ENCODE peak calls at places on chromosomes 11 and 22, in ten cellular contexts. L is CD4-positive, CD25-positive, alpha-beta regulatory T cell; Q is heart right ventricle; P is neural progenitor cell; G is stomach; N is PC-3; K is OCI-LY7; U is breast epithelium; Z is sigmoid colon; H is thyroid gland. S is an unnamed sample.

GRCh38 chr22:26323013-26323412 is 106.0 kb upstream of the ASPHD2 start:
- DNase-seq in L (no peak), Q (no peak), P (no peak), G (no peak), N (no peak), K (no peak), U (no peak), Z (no peak), H (no peak), S (no peak)

GRCh38 chr11:1749787-1750351 is 526 bp downstream of the IFITM10 start:
- DNase-seq in L (no peak), Q (no peak), P (no peak), G (no peak), N (peak; percentile 45), K (no peak), U (no peak), Z (no peak), H (no peak), S (no peak)

GRCh38 chr11:110679323-110679980 is 32.8 kb downstream of the ARHGAP20 start:
- DNase-seq in L (no peak), Q (no peak), P (no peak), G (no peak), N (no peak), K (no peak), U (no peak), Z (no peak), H (no peak), S (no peak)

GRCh38 chr11:103863497-103863896 is 172.9 kb upstream of the DDI1 start:
- DNase-seq in L (no peak), Q (no peak), P (no peak), G (no peak), N (no peak), K (no peak), U (no peak), Z (no peak), H (no peak), S (no peak)

GRCh38 chr22:38124236-38124974 is 13.9 kb upstream of the BAIAP2L2 start:
- DNase-seq in L (no peak), Q (no peak), P (peak; percentile 45), G (no peak), N (no peak), K (no peak), U (peak; percentile 52), Z (no peak), H (no peak), S (no peak)

GRCh38 chr22:23910496-23911190 is 16.5 kb downstream of the MIF start:
- DNase-seq in L (no peak), Q (no peak), P (no peak), G (no peak), N (no peak), K (no peak), U (no peak), Z (no peak), H (no peak), S (no peak)

GRCh38 chr11:460331-461199 is 10.5 kb downstream of the PTDSS2 start:
- DNase-seq in L (no peak), Q (peak; percentile 47), P (no peak), G (no peak), N (no peak), K (no peak), U (no peak), Z (no peak), H (no peak), S (no peak)

GRCh38 chr22:17063372-17064106 is 21.3 kb upstream of the IL17RA start:
- DNase-seq in L (no peak), Q (peak; percentile 23), P (no peak), G (peak; percentile 87), N (no peak), K (no peak), U (peak; percentile 46), Z (no peak), H (no peak), S (no peak)

GRCh38 chr11:65522640-65523322 is 2.1 kb upstream of the SCYL1 start:
- DNase-seq in L (peak; percentile 45), Q (no peak), P (no peak), G (no peak), N (no peak), K (no peak), U (no peak), Z (no peak), H (no peak), S (peak; percentile 30)

GRCh38 chr11:8253566-8253965 is 10.1 kb downstream of the LMO1 start:
- DNase-seq in L (no peak), Q (no peak), P (no peak), G (no peak), N (no peak), K (no peak), U (no peak), Z (peak; percentile 50), H (no peak), S (no peak)

GRCh38 chr22:43001271-43002197 is 13.4 kb downstream of the PACSIN2 start:
- DNase-seq in L (no peak), Q (no peak), P (no peak), G (no peak), N (no peak), K (peak; percentile 15), U (no peak), Z (peak; percentile 50), H (peak; percentile 49), S (no peak)

GRCh38 chr11:18064450-18065048 is 18.5 kb upstream of the TPH1 start:
- DNase-seq in L (no peak), Q (no peak), P (no peak), G (no peak), N (no peak), K (no peak), U (no peak), Z (no peak), H (no peak), S (no peak)
- H3K27ac ChIP-seq in L (no peak overlapping the region), Q (no peak overlapping the region), P (no peak overlapping the region), G (no peak overlapping the region), N (no peak overlapping the region), K (no peak overlapping the region), U (no peak overlapping the region), Z (no peak overlapping the region), H (no peak overlapping the region), S (no peak overlapping the region)

GRCh38 chr11:78166832-78167469 is 21.5 kb downstream of the KCTD21 start:
- DNase-seq in L (no peak), Q (no peak), P (no peak), G (no peak), N (no peak), K (no peak), U (no peak), Z (no peak), H (no peak), S (no peak)
- H3K27ac ChIP-seq in L (no peak overlapping the region), Q (peak overlapping the region; percentile 89), P (no peak overlapping the region), G (peak overlapping the region; percentile 83), N (no peak overlapping the region), K (no peak overlapping the region), U (no peak overlapping the region), Z (peak overlapping the region; percentile 81), H (peak overlapping the region; percentile 32), S (no peak overlapping the region)

DNA sequence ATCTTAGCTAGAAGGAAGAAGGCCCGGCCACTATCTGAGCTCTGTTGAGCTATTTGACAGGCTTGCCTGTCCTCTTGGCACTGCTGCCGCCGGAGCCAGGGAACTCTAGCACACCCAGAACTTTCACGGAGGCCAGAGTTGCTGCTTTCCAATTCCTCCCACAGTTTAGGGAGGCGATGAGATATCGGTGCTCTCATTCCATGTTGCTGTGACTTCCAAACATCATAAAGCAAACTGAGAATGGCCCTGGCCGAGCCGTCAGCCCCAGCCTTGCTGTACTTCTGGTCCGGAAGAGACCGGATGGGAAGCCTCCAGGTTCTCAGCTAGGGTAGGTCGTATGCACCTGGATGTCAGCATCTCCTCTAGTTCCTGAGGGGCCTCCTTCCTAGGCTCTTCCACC is 200.2 kb downstream of the ADAMTS15 start:
- DNase-seq in L (no peak), Q (peak; percentile 60), P (no peak), G (no peak), N (no peak), K (no peak), U (no peak), Z (peak; percentile 85), H (no peak), S (no peak)
- H3K27ac ChIP-seq in L (no peak overlapping the region), Q (peak overlapping the region; percentile 70), P (no peak overlapping the region), G (peak overlapping the region; percentile 64), N (no peak overlapping the region), K (no peak overlapping the region), U (peak overlapping the region; percentile 43), Z (peak overlapping the region; percentile 78), H (no peak overlapping the region), S (no peak overlapping the region)

GRCh38 chr11:88087281-88087680 is 88.0 kb downstream of the RAB38 start:
- DNase-seq in L (no peak), Q (no peak), P (no peak), G (no peak), N (no peak), K (no peak), U (no peak), Z (no peak), H (no peak), S (no peak)

GRCh38 chr11:88089134-88089533 is 86.1 kb downstream of the RAB38 start:
- DNase-seq in L (no peak), Q (no peak), P (no peak), G (no peak), N (no peak), K (no peak), U (no peak), Z (no peak), H (no peak), S (no peak)

GRCh38 chr11:88086297-88086696 is 88.9 kb downstream of the RAB38 start:
- DNase-seq in L (no peak), Q (no peak), P (no peak), G (no peak), N (no peak), K (no peak), U (no peak), Z (no peak), H (no peak), S (no peak)
- H3K27ac ChIP-seq in L (no peak overlapping the region), Q (no peak overlapping the region), P (no peak overlapping the region), G (no peak overlapping the region), N (no peak overlapping the region), K (no peak overlapping the region), U (no peak overlapping the region), Z (no peak overlapping the region), H (no peak overlapping the region), S (no peak overlapping the region)

DNA sequence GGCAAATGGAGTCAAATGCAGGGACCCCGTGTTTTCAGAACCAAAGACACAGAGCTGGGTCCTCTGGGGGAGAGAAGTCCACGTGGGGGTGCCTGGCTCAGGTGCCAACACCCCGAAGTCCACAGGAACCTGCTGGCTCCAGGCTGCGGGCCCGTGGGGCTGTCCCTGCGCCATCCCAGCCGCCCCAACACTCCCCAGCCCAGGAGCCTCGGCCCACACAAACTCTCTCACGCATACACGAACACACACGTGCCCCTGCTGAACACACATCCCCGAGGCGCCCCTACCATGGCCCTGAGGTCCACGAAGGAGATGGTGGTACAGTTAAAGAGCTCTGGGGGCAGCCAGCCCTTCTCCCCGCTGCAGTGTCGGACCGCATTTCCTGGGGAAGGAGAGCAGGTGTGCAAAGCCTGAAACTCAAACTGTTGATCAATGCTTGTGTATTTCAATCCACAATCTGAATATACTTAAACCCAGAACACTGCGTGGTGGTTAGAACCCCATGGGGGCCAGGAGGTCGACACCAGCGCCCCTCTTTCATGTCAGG is 54.7 kb downstream of the TRMU start:
- DNase-seq in L (no peak), Q (no peak), P (no peak), G (no peak), N (no peak), K (no peak), U (no peak), Z (no peak), H (no peak), S (no peak)
- H3K27ac ChIP-seq in L (no peak overlapping the region), Q (no peak overlapping the region), P (no peak overlapping the region), G (peak overlapping the region; percentile 19), N (peak overlapping the region; percentile 56), K (no peak overlapping the region), U (peak overlapping the region; percentile 71), Z (no peak overlapping the region), H (no peak overlapping the region), S (no peak overlapping the region)

S was measured in caudate nucleus.